ENCODE peak calls at places on chromosomes 3 and 15, in seven cellular contexts. T, I, L, X, U, J and A are unnamed samples.

GRCh38 chr3:12476238-12476897 is 7.9 kb upstream of the TSEN2 start:
- DNase-seq in T (no peak), I (no peak), L (no peak), X (no peak), U (no peak), J (no peak), A (peak; percentile 64)

GRCh38 chr15:85559530-85559929 is 179.1 kb downstream of the AKAP13 start:
- DNase-seq in T (no peak), I (no peak), L (no peak), X (peak; percentile 22), U (no peak), J (no peak), A (no peak)

GRCh38 chr15:23857028-23857641 is 170.0 kb upstream of the NDN start:
- DNase-seq in T (peak; percentile 57), I (no peak), L (peak; percentile 43), X (peak; percentile 71), U (peak; percentile 78), J (no peak), A (peak; percentile 57)

GRCh38 chr3:51311055-51311454 is 74.0 kb upstream of the MANF start:
- DNase-seq in T (no peak), I (peak; percentile 18), L (peak; percentile 20), X (peak; percentile 55), U (peak; percentile 34), J (peak; percentile 17), A (peak; percentile 40)

GRCh38 chr3:35864871-35865270 is 225.5 kb downstream of the ARPP21 start:
- DNase-seq in T (peak; percentile 19), I (no peak), L (no peak), X (peak; percentile 56), U (no peak), J (no peak), A (no peak)

GRCh38 chr3:41668366-41668765 is 293.5 kb downstream of the ULK4 start:
- DNase-seq in T (no peak), I (no peak), L (no peak), X (no peak), U (no peak), J (no peak), A (no peak)

GRCh38 chr15:41913251-41913650 is 19.4 kb upstream of the SPTBN5 start:
- DNase-seq in T (no peak), I (no peak), L (no peak), X (no peak), U (no peak), J (no peak), A (no peak)

GRCh38 chr3:117165611-117166051 is 456.1 kb downstream of the TUSC7 start:
- DNase-seq in T (peak; percentile 33), I (no peak), L (no peak), X (peak; percentile 50), U (peak; percentile 81), J (no peak), A (no peak)

GRCh38 chr15:31300981-31301686 is 25.5 kb upstream of the KLF13 start:
- DNase-seq in T (no peak), I (no peak), L (no peak), X (peak; percentile 35), U (no peak), J (no peak), A (no peak)

GRCh38 chr3:47817609-47818008 is 14.7 kb downstream of the DHX30 start:
- DNase-seq in T (no peak), I (no peak), L (no peak), X (no peak), U (no peak), J (no peak), A (no peak)

GRCh38 chr15:28918141-28918983 is 32.6 kb downstream of the APBA2 start:
- DNase-seq in T (peak; percentile 98), I (peak; percentile 11), L (peak; percentile 65), X (peak; percentile 97), U (peak; percentile 81), J (no peak), A (no peak)

GRCh38 chr15:97014001-97014400 is 683.5 kb downstream of the NR2F2 start:
- DNase-seq in T (no peak), I (no peak), L (no peak), X (no peak), U (no peak), J (no peak), A (no peak)

GRCh38 chr15:95266481-95267061 is 1035.2 kb downstream of the MCTP2 start:
- DNase-seq in T (no peak), I (no peak), L (no peak), X (no peak), U (no peak), J (no peak), A (peak; percentile 65)

GRCh38 chr3:138675393-138675792 is 66.8 kb downstream of the FAIM start:
- DNase-seq in T (no peak), I (peak; percentile 14), L (peak; percentile 2), X (peak; percentile 28), U (no peak), J (peak; percentile 4), A (peak; percentile 38)

GRCh38 chr3:151076626-151077025 is 8.8 kb upstream of the MED12L start:
- DNase-seq in T (no peak), I (no peak), L (no peak), X (no peak), U (no peak), J (no peak), A (no peak)

DNA sequence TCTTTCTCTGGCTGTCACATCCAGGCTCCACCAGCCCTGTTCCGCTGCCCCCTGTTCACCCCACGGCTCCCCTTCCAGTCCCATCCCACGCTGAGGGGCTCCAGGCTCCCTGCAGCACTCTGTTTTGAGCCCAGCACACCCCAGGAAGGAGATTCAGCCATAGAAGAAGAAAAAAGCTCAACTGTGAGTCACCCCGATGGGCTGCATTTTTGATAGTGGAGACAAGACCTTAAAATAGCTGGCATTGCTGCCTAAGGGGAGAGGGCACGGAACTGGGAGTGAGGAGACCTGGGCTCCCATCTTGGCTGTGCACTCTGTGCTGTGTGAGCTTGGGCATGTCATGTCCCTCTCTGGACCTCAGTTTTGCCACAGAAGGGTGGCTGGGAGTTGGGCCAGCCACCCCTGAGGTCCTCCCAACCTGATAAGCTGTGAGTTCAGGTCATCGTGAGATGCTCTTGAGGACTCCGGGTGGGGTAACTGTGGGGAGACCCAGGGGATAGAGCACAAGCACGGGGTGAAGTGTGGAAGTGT is 57.2 kb upstream of the SMAD6 start:
- DNase-seq in T (no peak), I (no peak), L (no peak), X (no peak), U (no peak), J (no peak), A (peak; percentile 18)
- H3K4me2 ChIP-seq in T (no peak overlapping the region), I (no peak overlapping the region), L (no peak overlapping the region), X (no peak overlapping the region), U (no peak overlapping the region), J (no peak overlapping the region), A (no peak overlapping the region)

DNA sequence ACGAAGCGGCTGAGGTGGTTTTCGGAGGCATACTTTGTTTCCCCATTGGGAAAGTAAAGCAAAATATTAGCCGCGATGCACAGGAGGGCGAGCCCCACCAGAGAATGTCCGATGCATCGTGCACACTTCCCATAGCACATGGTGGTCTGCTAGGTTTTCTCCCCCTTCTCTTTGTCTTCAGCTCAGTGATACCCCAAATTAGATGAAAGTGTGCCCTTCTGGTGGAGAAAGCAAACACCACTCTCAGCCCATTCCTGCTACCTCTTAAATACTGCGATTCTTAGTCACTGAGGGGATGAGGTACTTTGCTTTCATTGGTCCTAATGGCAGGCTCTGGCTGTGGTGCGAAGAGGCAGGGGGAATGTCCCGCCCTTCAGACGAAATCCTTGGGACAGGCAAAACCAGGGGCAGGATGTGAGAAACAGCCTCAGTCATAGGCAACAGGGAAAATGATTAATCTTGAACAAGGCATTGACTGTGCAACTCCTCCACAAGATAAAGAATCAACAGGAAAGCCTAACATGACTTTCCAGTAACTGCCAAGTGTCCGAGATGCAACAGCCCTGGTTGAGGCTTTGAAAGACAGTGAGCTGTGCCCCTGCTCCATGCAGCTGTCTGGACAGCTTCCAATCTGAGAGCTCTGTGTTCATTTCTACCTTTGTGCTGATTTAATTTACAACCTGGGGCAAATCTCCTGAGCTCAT is at the start of gene TM4SF1:
- DNase-seq in T (peak; percentile 42), I (peak; percentile 100), L (peak; percentile 87), X (peak; percentile 43), U (no peak), J (no peak), A (peak; percentile 90)
- H3K4me2 ChIP-seq in T (no peak within 1 kb of the TSS), I (peak within 1 kb of the TSS; percentile 73), L (peak within 1 kb of the TSS; percentile 91), X (no peak within 1 kb of the TSS), U (no peak within 1 kb of the TSS), J (no peak within 1 kb of the TSS), A (peak within 1 kb of the TSS; percentile 76)

DNA sequence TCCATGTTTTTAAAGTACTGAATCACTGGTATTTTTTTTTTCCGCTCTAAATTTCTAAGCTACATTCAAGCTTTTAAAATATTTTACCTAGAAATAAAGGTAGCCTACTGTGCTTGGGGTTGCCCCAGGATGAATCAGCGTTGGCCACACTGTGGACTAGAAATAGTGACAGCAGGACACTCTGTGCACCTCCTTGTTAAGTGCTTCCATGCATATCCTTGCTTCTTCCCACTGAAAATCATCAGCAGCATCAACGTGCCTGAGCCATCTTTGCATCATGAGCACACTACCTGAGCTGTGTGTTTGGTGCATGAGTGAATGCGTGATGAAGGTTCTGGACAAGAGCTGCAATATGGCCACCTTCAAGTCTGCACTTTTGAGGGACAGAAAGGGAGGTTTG is 142.0 kb upstream of the SLC2A2 start:
- DNase-seq in T (no peak), I (no peak), L (no peak), X (no peak), U (no peak), J (no peak), A (no peak)
- H3K4me2 ChIP-seq in T (no peak overlapping the region), I (no peak overlapping the region), L (peak overlapping the region; percentile 61), X (no peak overlapping the region), U (no peak overlapping the region), J (no peak overlapping the region), A (no peak overlapping the region)

GRCh38 chr3:104907507-104907906 is 459.2 kb upstream of the ALCAM start:
- DNase-seq in T (no peak), I (peak; percentile 75), L (no peak), X (no peak), U (no peak), J (no peak), A (peak; percentile 82)

GRCh38 chr3:104909188-104909587 is 457.5 kb upstream of the ALCAM start:
- DNase-seq in T (no peak), I (peak; percentile 44), L (no peak), X (no peak), U (no peak), J (no peak), A (peak; percentile 69)

GRCh38 chr3:104909721-104910120 is 457.0 kb upstream of the ALCAM start:
- DNase-seq in T (no peak), I (no peak), L (no peak), X (no peak), U (no peak), J (no peak), A (no peak)

GRCh38 chr3:104911376-104911775 is 455.3 kb upstream of the ALCAM start:
- DNase-seq in T (no peak), I (no peak), L (no peak), X (no peak), U (no peak), J (no peak), A (no peak)

DNA sequence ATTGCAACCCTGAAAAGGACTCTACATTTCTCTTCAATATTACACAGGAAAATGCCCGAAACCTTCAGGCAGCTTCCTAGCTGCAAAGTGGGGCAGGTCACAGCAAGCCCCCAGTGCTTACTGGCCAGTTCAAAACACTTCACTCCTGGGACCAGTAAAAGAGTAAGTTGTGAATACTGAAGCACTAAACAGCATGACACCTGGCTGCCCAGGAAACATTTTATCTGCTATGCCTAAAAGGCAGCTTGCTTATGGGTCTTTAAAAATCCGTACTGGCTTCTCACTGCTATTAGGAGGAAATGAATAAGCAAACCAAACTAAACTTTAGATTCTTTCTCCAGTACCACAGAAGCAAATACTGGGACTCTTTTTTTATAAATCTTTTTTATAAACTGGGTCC is 457.9 kb upstream of the ALCAM start:
- DNase-seq in T (no peak), I (peak; percentile 13), L (no peak), X (peak; percentile 3), U (no peak), J (no peak), A (no peak)
- H3K4me2 ChIP-seq in T (no peak overlapping the region), I (peak overlapping the region; percentile 56), L (no peak overlapping the region), X (no peak overlapping the region), U (no peak overlapping the region), J (peak overlapping the region; percentile 29), A (peak overlapping the region; percentile 48)

GRCh38 chr15:71677766-71678165 is 132.6 kb upstream of the NR2E3 start:
- DNase-seq in T (no peak), I (no peak), L (no peak), X (peak; percentile 61), U (no peak), J (no peak), A (no peak)
- H3K4me2 ChIP-seq in T (no peak overlapping the region), I (no peak overlapping the region), L (no peak overlapping the region), X (no peak overlapping the region), U (no peak overlapping the region), J (no peak overlapping the region), A (no peak overlapping the region)